ENCODE peak calls at places on chromosomes 6 and 20, in eight cellular contexts. One of them, this sample, is unnamed.

GRCh38 chr6:50849781-50850180 is 31.1 kb downstream of the TFAP2B start:
- DNase-seq in tibial artery: no peak
- DNase-seq in MM.1S: no peak
- DNase-seq in tibial nerve: no peak
- DNase-seq in AG09319: no peak
- DNase-seq in left kidney: peak
- DNase-seq in CD8-positive, alpha-beta memory T cell: no peak
- DNase-seq in GM18507: no peak
- DNase-seq in this sample: no peak

GRCh38 chr6:124069230-124069815 is 265.7 kb downstream of the NKAIN2 start:
- DNase-seq in tibial artery: no peak
- DNase-seq in MM.1S: no peak
- DNase-seq in tibial nerve: no peak
- DNase-seq in AG09319: no peak
- DNase-seq in left kidney: no peak
- DNase-seq in CD8-positive, alpha-beta memory T cell: no peak
- DNase-seq in GM18507: no peak
- DNase-seq in this sample: no peak

GRCh38 chr20:62635852-62636251 is 6.5 kb upstream of the SLCO4A1 start:
- DNase-seq in tibial artery: no peak
- DNase-seq in MM.1S: no peak
- DNase-seq in tibial nerve: no peak
- DNase-seq in AG09319: no peak
- DNase-seq in left kidney: no peak
- DNase-seq in CD8-positive, alpha-beta memory T cell: no peak
- DNase-seq in GM18507: no peak
- DNase-seq in this sample: no peak

GRCh38 chr6:119284861-119285521 is 64.6 kb downstream of the MAN1A1 start:
- DNase-seq in tibial artery: no peak
- DNase-seq in MM.1S: peak
- DNase-seq in tibial nerve: no peak
- DNase-seq in AG09319: no peak
- DNase-seq in left kidney: peak
- DNase-seq in CD8-positive, alpha-beta memory T cell: peak
- DNase-seq in GM18507: no peak
- DNase-seq in this sample: no peak

GRCh38 chr20:36569847-36570429 is 3.5 kb upstream of the TGIF2 start:
- DNase-seq in tibial artery: no peak
- DNase-seq in MM.1S: no peak
- DNase-seq in tibial nerve: no peak
- DNase-seq in AG09319: no peak
- DNase-seq in left kidney: no peak
- DNase-seq in CD8-positive, alpha-beta memory T cell: no peak
- DNase-seq in GM18507: no peak
- DNase-seq in this sample: no peak

GRCh38 chr6:159935065-159935464 is 33.8 kb upstream of the IGF2R start:
- DNase-seq in tibial artery: no peak
- DNase-seq in MM.1S: no peak
- DNase-seq in tibial nerve: no peak
- DNase-seq in AG09319: no peak
- DNase-seq in left kidney: no peak
- DNase-seq in CD8-positive, alpha-beta memory T cell: no peak
- DNase-seq in GM18507: no peak
- DNase-seq in this sample: no peak

GRCh38 chr6:165988306-165988756 is 179.3 kb downstream of the TBXT start:
- DNase-seq in tibial artery: no peak
- DNase-seq in MM.1S: no peak
- DNase-seq in tibial nerve: no peak
- DNase-seq in AG09319: no peak
- DNase-seq in left kidney: peak
- DNase-seq in CD8-positive, alpha-beta memory T cell: no peak
- DNase-seq in GM18507: no peak
- DNase-seq in this sample: no peak

GRCh38 chr6:162119349-162119748 is 608.2 kb downstream of the PRKN start:
- DNase-seq in tibial artery: no peak
- DNase-seq in MM.1S: no peak
- DNase-seq in tibial nerve: peak
- DNase-seq in AG09319: no peak
- DNase-seq in left kidney: peak
- DNase-seq in CD8-positive, alpha-beta memory T cell: no peak
- DNase-seq in GM18507: no peak
- DNase-seq in this sample: no peak

GRCh38 chr20:33209789-33210188 is 7.4 kb upstream of the BPIFA3 start:
- DNase-seq in tibial artery: peak
- DNase-seq in MM.1S: peak
- DNase-seq in tibial nerve: peak
- DNase-seq in AG09319: peak
- DNase-seq in left kidney: peak
- DNase-seq in CD8-positive, alpha-beta memory T cell: peak
- DNase-seq in GM18507: peak
- DNase-seq in this sample: peak

GRCh38 chr20:14445310-14445709 is 107.9 kb upstream of the FLRT3 start:
- DNase-seq in tibial artery: no peak
- DNase-seq in MM.1S: no peak
- DNase-seq in tibial nerve: no peak
- DNase-seq in AG09319: no peak
- DNase-seq in left kidney: no peak
- DNase-seq in CD8-positive, alpha-beta memory T cell: no peak
- DNase-seq in GM18507: no peak
- DNase-seq in this sample: no peak

GRCh38 chr20:45416917-45417316 is 976 bp downstream of the PIGT start:
- DNase-seq in tibial artery: no peak
- DNase-seq in MM.1S: no peak
- DNase-seq in tibial nerve: no peak
- DNase-seq in AG09319: no peak
- DNase-seq in left kidney: no peak
- DNase-seq in CD8-positive, alpha-beta memory T cell: no peak
- DNase-seq in GM18507: no peak
- DNase-seq in this sample: no peak

GRCh38 chr20:16710781-16711180 is 19.0 kb upstream of the SNRPB2 start:
- DNase-seq in tibial artery: no peak
- DNase-seq in MM.1S: no peak
- DNase-seq in tibial nerve: no peak
- DNase-seq in AG09319: no peak
- DNase-seq in left kidney: no peak
- DNase-seq in CD8-positive, alpha-beta memory T cell: no peak
- DNase-seq in GM18507: no peak
- DNase-seq in this sample: no peak

GRCh38 chr6:140441256-140441655 is 1066.8 kb upstream of the CITED2 start:
- DNase-seq in tibial artery: peak
- DNase-seq in MM.1S: no peak
- DNase-seq in tibial nerve: peak
- DNase-seq in AG09319: no peak
- DNase-seq in left kidney: peak
- DNase-seq in CD8-positive, alpha-beta memory T cell: no peak
- DNase-seq in GM18507: no peak
- DNase-seq in this sample: no peak

GRCh38 chr6:122476131-122476530 is 4.5 kb upstream of the SERINC1 start:
- DNase-seq in tibial artery: no peak
- DNase-seq in MM.1S: peak
- DNase-seq in tibial nerve: no peak
- DNase-seq in AG09319: no peak
- DNase-seq in left kidney: peak
- DNase-seq in CD8-positive, alpha-beta memory T cell: no peak
- DNase-seq in GM18507: no peak
- DNase-seq in this sample: no peak

GRCh38 chr6:167209577-167209975 is 51.8 kb upstream of the GPR31 start:
- DNase-seq in tibial artery: no peak
- DNase-seq in MM.1S: no peak
- DNase-seq in tibial nerve: no peak
- DNase-seq in AG09319: no peak
- DNase-seq in left kidney: no peak
- DNase-seq in CD8-positive, alpha-beta memory T cell: no peak
- DNase-seq in GM18507: no peak
- DNase-seq in this sample: no peak

GRCh38 chr6:166660157-166660686 is 33.2 kb upstream of the RPS6KA2 start:
- DNase-seq in tibial artery: no peak
- DNase-seq in MM.1S: no peak
- DNase-seq in tibial nerve: no peak
- DNase-seq in AG09319: no peak
- DNase-seq in left kidney: no peak
- DNase-seq in CD8-positive, alpha-beta memory T cell: no peak
- DNase-seq in GM18507: no peak
- DNase-seq in this sample: no peak

GRCh38 chr20:49858076-49858565 is 45.5 kb downstream of the SLC9A8 start:
- DNase-seq in tibial artery: no peak
- DNase-seq in MM.1S: no peak
- DNase-seq in tibial nerve: no peak
- DNase-seq in AG09319: no peak
- DNase-seq in left kidney: no peak
- DNase-seq in CD8-positive, alpha-beta memory T cell: no peak
- DNase-seq in GM18507: no peak
- DNase-seq in this sample: no peak